ENCODE peak calls at places on chromosomes 7 and 10, in ten cellular contexts. W is effector memory CD4-positive, alpha-beta T cell; N is activated naive CD4-positive, alpha-beta T cell treated with Interleukin-2 at 50 U/mL for 16 hours; X is lower leg skin; I is Ammon's horn; P is colonic mucosa; Q is CD8-positive, alpha-beta memory T cell; E is GM06990; O is ovary; S is left ventricle myocardium inferior. V is an unnamed sample.

GRCh38 chr7:135914346-135914745 is 62.8 kb downstream of the MTPN start:
- DNase-seq in W (no peak), N (no peak), X (no peak), I (no peak), P (no peak), Q (no peak), E (no peak), O (no peak), S (no peak), V (no peak)

GRCh38 chr7:97819161-97819560 is 53.0 kb downstream of the ASNS start:
- DNase-seq in W (no peak), N (no peak), X (no peak), I (no peak), P (no peak), Q (no peak), E (no peak), O (no peak), S (no peak), V (no peak)

GRCh38 chr7:132379292-132379691 is 197.0 kb downstream of the PLXNA4 start:
- DNase-seq in W (no peak), N (no peak), X (no peak), I (no peak), P (no peak), Q (no peak), E (no peak), O (no peak), S (no peak), V (no peak)

GRCh38 chr7:45086348-45087065 is 2.3 kb downstream of the NACAD start:
- DNase-seq in W (no peak), N (no peak), X (no peak), I (peak), P (no peak), Q (no peak), E (no peak), O (no peak), S (no peak), V (no peak)

GRCh38 chr10:86346169-86346793 is 20.3 kb downstream of the GRID1 start:
- DNase-seq in W (no peak), N (no peak), X (no peak), I (no peak), P (no peak), Q (no peak), E (no peak), O (peak), S (no peak), V (no peak)

GRCh38 chr10:114166053-114166452 is 8.0 kb downstream of the CCDC186 start:
- DNase-seq in W (no peak), N (no peak), X (no peak), I (no peak), P (no peak), Q (no peak), E (no peak), O (no peak), S (no peak), V (no peak)

GRCh38 chr7:15495170-15495569 is 66.6 kb downstream of the AGMO start:
- DNase-seq in W (no peak), N (no peak), X (no peak), I (no peak), P (no peak), Q (no peak), E (no peak), O (no peak), S (no peak), V (no peak)

GRCh38 chr10:34979938-34980337 is 110.2 kb downstream of the CUL2 start:
- DNase-seq in W (no peak), N (no peak), X (no peak), I (no peak), P (no peak), Q (no peak), E (no peak), O (no peak), S (no peak), V (no peak)

GRCh38 chr7:82430518-82431465 is 12.8 kb downstream of the CACNA2D1 start:
- DNase-seq in W (no peak), N (no peak), X (no peak), I (no peak), P (no peak), Q (no peak), E (no peak), O (no peak), S (no peak), V (no peak)

GRCh38 chr10:73840403-73841301 is 29.3 kb upstream of the NDST2 start:
- DNase-seq in W (no peak), N (no peak), X (no peak), I (no peak), P (no peak), Q (no peak), E (no peak), O (no peak), S (no peak), V (no peak)

GRCh38 chr7:51040777-51041176 is 258.1 kb upstream of the GRB10 start:
- DNase-seq in W (no peak), N (no peak), X (no peak), I (no peak), P (no peak), Q (no peak), E (no peak), O (no peak), S (no peak), V (no peak)

GRCh38 chr7:36865019-36865418 is 140.7 kb upstream of the AOAH start:
- DNase-seq in W (no peak), N (no peak), X (no peak), I (no peak), P (no peak), Q (peak), E (no peak), O (no peak), S (no peak), V (no peak)

GRCh38 chr10:129556316-129556715 is 89.3 kb downstream of the MGMT start:
- DNase-seq in W (no peak), N (no peak), X (no peak), I (no peak), P (no peak), Q (no peak), E (no peak), O (no peak), S (no peak), V (no peak)

GRCh38 chr10:16779375-16779774 is 37.8 kb downstream of the RSU1 start:
- DNase-seq in W (no peak), N (peak), X (no peak), I (no peak), P (no peak), Q (peak), E (no peak), O (no peak), S (no peak), V (no peak)

GRCh38 chr7:103075337-103075918 is 488 bp downstream of the ARMC10 start:
- DNase-seq in W (peak), N (peak), X (peak), I (peak), P (peak), Q (peak), E (peak), O (peak), S (peak), V (peak)

GRCh38 chr7:17374157-17374556 is 75.7 kb downstream of the AHR start:
- DNase-seq in W (no peak), N (no peak), X (no peak), I (no peak), P (no peak), Q (no peak), E (no peak), O (no peak), S (no peak), V (no peak)

GRCh38 chr10:7186387-7187032 is 224.3 kb downstream of the SFMBT2 start:
- DNase-seq in W (no peak), N (no peak), X (no peak), I (no peak), P (no peak), Q (no peak), E (no peak), O (no peak), S (no peak), V (no peak)

GRCh38 chr7:122884186-122884585 is 2.1 kb downstream of the CADPS2 start:
- DNase-seq in W (no peak), N (no peak), X (no peak), I (no peak), P (no peak), Q (no peak), E (no peak), O (no peak), S (no peak), V (no peak)

GRCh38 chr7:132516042-132516840 is 60.0 kb downstream of the PLXNA4 start:
- DNase-seq in W (no peak), N (no peak), X (no peak), I (peak), P (no peak), Q (no peak), E (no peak), O (no peak), S (no peak), V (no peak)

GRCh38 chr7:42012786-42013360 is 224.1 kb downstream of the GLI3 start:
- DNase-seq in W (no peak), N (no peak), X (no peak), I (no peak), P (no peak), Q (no peak), E (no peak), O (no peak), S (no peak), V (no peak)

GRCh38 chr10:113179270-113179669 is 229.2 kb downstream of the TCF7L2 start:
- DNase-seq in W (no peak), N (no peak), X (peak), I (peak), P (no peak), Q (no peak), E (no peak), O (no peak), S (peak), V (peak)

GRCh38 chr10:46268076-46268881 is 18.5 kb upstream of the ANTXRL start:
- DNase-seq in W (no peak), N (peak), X (peak), I (no peak), P (peak), Q (peak), E (no peak), O (no peak), S (no peak), V (no peak)

V was measured in gastrocnemius medialis.